ENCODE peak calls at places on chromosomes 1 and 21, in six cellular contexts. Z is neuronal stem cell; X is left lung; G is left ventricle myocardium inferior; K is CD8-positive, alpha-beta T cell; Y is hepatocyte. O is an unnamed sample.

GRCh38 chr21:28541371-28542112 is 451.1 kb downstream of the LTN1 start:
- DNase-seq in Z (no peak), X (no peak), G (no peak), K (no peak), Y (no peak), O (no peak)

GRCh38 chr1:26913754-26914619 is at the start of gene NR0B2:
- DNase-seq in Z (no peak), X (peak; percentile 83), G (peak; percentile 67), K (no peak), Y (peak; percentile 90), O (no peak)

GRCh38 chr1:194466706-194467105 is 1280.3 kb upstream of the B3GALT2 start:
- DNase-seq in Z (no peak), X (no peak), G (no peak), K (no peak), Y (no peak), O (no peak)

GRCh38 chr1:222095606-222096475 is 354.0 kb upstream of the DUSP10 start:
- DNase-seq in Z (peak; percentile 30), X (no peak), G (peak; percentile 23), K (peak; percentile 28), Y (peak; percentile 33), O (peak; percentile 61)

GRCh38 chr1:26160527-26161407 is 1.9 kb downstream of the FAM110D start:
- DNase-seq in Z (no peak), X (no peak), G (no peak), K (no peak), Y (no peak), O (no peak)

GRCh38 chr1:7501259-7501560 is 269.9 kb upstream of the VAMP3 start:
- DNase-seq in Z (no peak), X (no peak), G (no peak), K (no peak), Y (no peak), O (no peak)

GRCh38 chr1:22789356-22789994 is 78.8 kb downstream of the EPHB2 start:
- DNase-seq in Z (no peak), X (no peak), G (no peak), K (no peak), Y (no peak), O (no peak)

GRCh38 chr1:21907079-21907418 is 30.1 kb downstream of the HSPG2 start:
- DNase-seq in Z (no peak), X (no peak), G (no peak), K (no peak), Y (no peak), O (no peak)

GRCh38 chr1:109398343-109399225 is 866 bp upstream of the SORT1 start:
- DNase-seq in Z (no peak), X (no peak), G (no peak), K (no peak), Y (no peak), O (no peak)

GRCh38 chr1:36349241-36349671 is 25.8 kb upstream of the EVA1B start:
- DNase-seq in Z (no peak), X (no peak), G (no peak), K (no peak), Y (no peak), O (no peak)

GRCh38 chr1:223770621-223771315 is 58.4 kb downstream of the CAPN2 start:
- DNase-seq in Z (no peak), X (no peak), G (no peak), K (no peak), Y (no peak), O (no peak)

GRCh38 chr1:67019600-67020136 is 34.3 kb downstream of the SLC35D1 start:
- DNase-seq in Z (no peak), X (no peak), G (no peak), K (no peak), Y (no peak), O (no peak)

GRCh38 chr1:14310491-14310890 is 288.0 kb upstream of the KAZN start:
- DNase-seq in Z (no peak), X (no peak), G (no peak), K (no peak), Y (no peak), O (no peak)

GRCh38 chr21:28142692-28143091 is 850.0 kb downstream of the LTN1 start:
- DNase-seq in Z (no peak), X (no peak), G (no peak), K (no peak), Y (peak; percentile 14), O (no peak)

GRCh38 chr1:148309940-148310500 is 157.9 kb upstream of the NBPF11 start:
- DNase-seq in Z (no peak), X (peak; percentile 85), G (no peak), K (no peak), Y (no peak), O (no peak)

GRCh38 chr1:245512181-245512888 is 357.6 kb downstream of the KIF26B start:
- DNase-seq in Z (no peak), X (no peak), G (no peak), K (no peak), Y (no peak), O (no peak)

GRCh38 chr1:185044981-185045792 is at the start of gene RNF2:
- DNase-seq in Z (peak; percentile 81), X (peak; percentile 95), G (peak; percentile 84), K (peak; percentile 77), Y (peak; percentile 94), O (peak; percentile 82)

GRCh38 chr1:110610741-110611286 is 4.7 kb upstream of the KCNA2 start:
- DNase-seq in Z (no peak), X (no peak), G (no peak), K (no peak), Y (no peak), O (no peak)

GRCh38 chr1:221309711-221310110 is 430.5 kb downstream of the HLX start:
- DNase-seq in Z (no peak), X (no peak), G (no peak), K (no peak), Y (no peak), O (no peak)

GRCh38 chr1:66176012-66176715 is 357.8 kb upstream of the SGIP1 start:
- DNase-seq in Z (peak; percentile 32), X (no peak), G (no peak), K (no peak), Y (no peak), O (no peak)

GRCh38 chr1:116951175-116951935 is 41.6 kb downstream of the PTGFRN start:
- DNase-seq in Z (no peak), X (no peak), G (peak; percentile 28), K (no peak), Y (peak; percentile 48), O (no peak)

GRCh38 chr1:201530741-201531521 is 8.0 kb upstream of the NAV1 start:
- DNase-seq in Z (peak; percentile 65), X (peak; percentile 84), G (peak; percentile 90), K (no peak), Y (peak; percentile 90), O (no peak)

GRCh38 chr1:205588691-205589445 is 42.9 kb downstream of the ELK4 start:
- DNase-seq in Z (no peak), X (no peak), G (no peak), K (no peak), Y (peak; percentile 53), O (no peak)

DNA sequence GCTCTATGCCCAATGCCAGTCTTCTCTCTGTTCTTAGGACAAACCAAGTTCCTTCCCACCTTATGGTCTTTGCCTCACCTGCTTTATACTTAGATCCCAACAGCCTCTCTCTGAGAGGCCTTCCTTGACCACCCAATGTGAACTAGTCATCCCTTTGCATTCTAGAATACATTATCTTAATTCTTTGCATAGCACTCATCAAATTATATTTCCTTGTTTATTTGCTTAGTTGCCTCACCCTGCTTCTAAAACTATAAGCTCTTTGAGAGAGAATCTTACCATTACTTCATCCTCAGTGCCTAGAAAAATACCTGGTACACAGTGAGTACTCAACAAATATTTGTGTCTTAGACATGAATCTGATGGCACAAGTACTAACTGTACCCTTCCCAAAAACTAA is 8.0 kb downstream of the PIGP start:
- DNase-seq in Z (no peak), X (no peak), G (no peak), K (no peak), Y (no peak), O (no peak)
- H3K4me1 ChIP-seq in Z (peaks cover 16% of the 10 kb centered on the region), X (no peaks in the 10 kb centered on the region), G (no peaks in the 10 kb centered on the region), K (no peaks in the 10 kb centered on the region), Y (peaks cover 13% of the 10 kb centered on the region), O (no peaks in the 10 kb centered on the region)

GRCh38 chr1:4939266-4939665 is 284.9 kb downstream of the AJAP1 start:
- DNase-seq in Z (no peak), X (no peak), G (no peak), K (no peak), Y (no peak), O (no peak)

GRCh38 chr1:4946343-4946742 is 291.9 kb downstream of the AJAP1 start:
- DNase-seq in Z (no peak), X (no peak), G (no peak), K (no peak), Y (no peak), O (no peak)

GRCh38 chr1:4944911-4945310 is 290.5 kb downstream of the AJAP1 start:
- DNase-seq in Z (no peak), X (no peak), G (no peak), K (no peak), Y (no peak), O (no peak)

GRCh38 chr1:4944072-4944471 is 289.7 kb downstream of the AJAP1 start:
- DNase-seq in Z (no peak), X (no peak), G (no peak), K (no peak), Y (no peak), O (no peak)
- H3K9me3 ChIP-seq in Z (no peaks in the 10 kb centered on the region), X (no peaks in the 10 kb centered on the region), G (no peaks in the 10 kb centered on the region), K (no peaks in the 10 kb centered on the region), Y (no peaks in the 10 kb centered on the region), O (no peaks in the 10 kb centered on the region)

DNA sequence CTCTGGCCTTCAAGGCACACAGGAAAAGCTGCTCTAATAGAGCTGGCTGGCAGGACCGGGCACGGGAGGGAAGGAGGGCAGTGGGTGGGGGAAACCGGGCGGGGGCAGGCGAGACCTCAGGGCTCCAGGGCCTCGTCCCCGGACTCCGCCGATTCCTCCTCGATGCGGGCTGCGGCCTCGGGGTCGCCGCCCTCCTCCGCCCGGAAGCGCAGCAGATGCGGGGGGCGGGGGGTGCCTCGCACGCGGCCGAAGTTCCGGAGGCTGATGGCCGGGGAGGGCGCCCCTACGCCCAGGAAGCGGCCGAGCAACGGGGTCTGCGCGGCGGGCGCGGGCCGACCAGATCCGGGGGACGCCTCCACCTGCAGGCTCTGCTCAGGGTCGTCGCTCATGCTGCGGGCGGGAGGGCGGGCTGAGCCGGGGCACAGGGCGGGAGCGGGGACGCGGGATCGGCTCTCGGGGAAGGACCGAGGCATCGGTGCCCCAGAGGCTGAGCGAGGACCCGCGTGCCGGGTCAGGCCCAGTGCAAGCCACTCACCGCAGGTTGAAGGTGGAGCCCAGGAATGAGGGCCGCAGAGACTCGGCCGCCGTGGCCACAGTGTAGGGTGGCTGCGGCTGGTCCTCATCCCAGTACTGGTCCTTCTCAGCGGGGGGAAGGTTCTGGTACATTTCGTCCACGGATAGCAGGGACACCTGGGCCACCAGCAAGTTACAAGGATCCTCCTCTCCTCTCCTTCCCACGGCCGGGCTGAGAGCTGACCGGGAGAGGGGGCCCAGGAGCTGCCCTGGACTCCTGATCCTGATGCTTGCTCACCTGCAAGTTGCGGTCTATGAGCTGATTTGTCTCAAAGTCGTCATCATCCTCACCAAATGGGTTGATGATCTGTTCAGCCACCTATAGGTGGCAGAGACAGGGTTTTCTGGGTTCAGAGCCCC is 3.6 kb downstream of the BEST4 start:
- DNase-seq in Z (no peak), X (peak; percentile 81), G (no peak), K (no peak), Y (no peak), O (peak; percentile 30)
- H3K4me3 ChIP-seq in Z (no peak overlapping the region), X (peak overlapping the region; percentile 35), G (peak overlapping the region; percentile 68), K (peak overlapping the region; percentile 26), Y (no peak overlapping the region), O (peak overlapping the region; percentile 52)

DNA sequence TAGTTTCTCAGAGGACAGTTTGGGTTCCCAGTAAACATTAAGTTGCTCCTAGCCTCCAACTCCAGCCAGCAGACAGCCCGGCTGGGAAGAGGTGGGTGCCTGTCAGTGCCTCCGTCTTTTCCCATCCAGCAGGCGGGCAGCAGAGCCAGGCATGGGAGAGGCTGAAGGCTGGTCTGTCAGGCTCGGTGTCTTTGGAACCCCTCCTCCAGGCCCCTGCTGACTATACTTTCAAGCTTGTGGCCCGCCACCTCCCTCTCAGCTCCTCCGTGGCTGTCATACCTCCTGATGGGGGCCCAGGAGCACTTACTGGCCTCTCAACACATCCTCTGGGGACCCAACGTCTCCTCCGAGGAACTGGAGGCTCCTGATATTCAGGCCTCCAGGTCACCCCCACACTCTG is 140.9 kb downstream of the ACTL8 start:
- DNase-seq in Z (no peak), X (no peak), G (no peak), K (no peak), Y (no peak), O (no peak)
- H3K4me1 ChIP-seq in Z (no peaks in the 10 kb centered on the region), X (no peaks in the 10 kb centered on the region), G (peaks cover 18% of the 10 kb centered on the region), K (no peaks in the 10 kb centered on the region), Y (no peaks in the 10 kb centered on the region), O (no peaks in the 10 kb centered on the region)